ENCODE peak calls at places on chromosomes 12 and 14, in nine cellular contexts. U is GM12864; V is mammary epithelial cell; T is mucosa of descending colon; M is tibial artery; S is body of pancreas; I is CD8-positive, alpha-beta T cell; G is fibroblast of pulmonary artery; E is SK-N-SH. Q is an unnamed sample.

GRCh38 chr14:35386673-35387125 is 17.9 kb downstream of the NFKBIA start:
- DNase-seq in U (no peak), V (no peak), T (no peak), M (no peak), S (no peak), I (no peak), G (no peak), E (no peak), Q (no peak)

GRCh38 chr12:4908694-4909396 is 860 bp upstream of the KCNA1 start:
- DNase-seq in U (no peak), V (no peak), T (no peak), M (no peak), S (no peak), I (no peak), G (no peak), E (peak), Q (peak)

GRCh38 chr12:27733052-27733656 is 22.5 kb downstream of the MRPS35 start:
- DNase-seq in U (no peak), V (peak), T (peak), M (no peak), S (peak), I (no peak), G (peak), E (peak), Q (peak)

GRCh38 chr14:61460853-61461611 is 139.7 kb downstream of the PRKCH start:
- DNase-seq in U (no peak), V (peak), T (no peak), M (no peak), S (no peak), I (peak), G (no peak), E (no peak), Q (no peak)

GRCh38 chr14:21671371-21671770 is 2.2 kb downstream of the OR4E1 start:
- DNase-seq in U (no peak), V (no peak), T (no peak), M (no peak), S (no peak), I (no peak), G (no peak), E (no peak), Q (no peak)

GRCh38 chr12:112105891-112106290 is 2.7 kb downstream of the NAA25 start:
- DNase-seq in U (no peak), V (no peak), T (no peak), M (no peak), S (no peak), I (no peak), G (no peak), E (no peak), Q (no peak)

GRCh38 chr12:126443977-126444376 is 1378.7 kb downstream of the AACS start:
- DNase-seq in U (no peak), V (no peak), T (no peak), M (no peak), S (no peak), I (no peak), G (no peak), E (no peak), Q (no peak)

GRCh38 chr14:102878970-102879460 is 43.4 kb upstream of the AMN start:
- DNase-seq in U (no peak), V (no peak), T (peak), M (no peak), S (no peak), I (no peak), G (peak), E (no peak), Q (no peak)

GRCh38 chr12:83172441-83172840 is 485.7 kb downstream of the TMTC2 start:
- DNase-seq in U (no peak), V (no peak), T (no peak), M (no peak), S (no peak), I (no peak), G (no peak), E (no peak), Q (no peak)

GRCh38 chr14:91983571-91983970 is 36.1 kb upstream of the FBLN5 start:
- DNase-seq in U (no peak), V (no peak), T (no peak), M (no peak), S (no peak), I (no peak), G (peak), E (no peak), Q (no peak)

GRCh38 chr12:66149702-66150398 is 19.3 kb upstream of the LLPH start:
- DNase-seq in U (no peak), V (no peak), T (peak), M (no peak), S (peak), I (no peak), G (no peak), E (no peak), Q (no peak)

GRCh38 chr14:75450381-75451276 is 22.8 kb downstream of the JDP2 start:
- DNase-seq in U (no peak), V (peak), T (peak), M (no peak), S (peak), I (no peak), G (no peak), E (no peak), Q (no peak)

GRCh38 chr12:2779281-2779680 is 15.5 kb upstream of the FKBP4 start:
- DNase-seq in U (no peak), V (no peak), T (no peak), M (no peak), S (no peak), I (no peak), G (no peak), E (no peak), Q (no peak)

GRCh38 chr12:113374823-113375428 is 16.5 kb downstream of the PLBD2 start:
- DNase-seq in U (no peak), V (no peak), T (no peak), M (no peak), S (no peak), I (no peak), G (no peak), E (no peak), Q (no peak)

GRCh38 chr12:85580562-85581168 is 255.5 kb downstream of the RASSF9 start:
- DNase-seq in U (no peak), V (no peak), T (no peak), M (no peak), S (no peak), I (no peak), G (peak), E (no peak), Q (no peak)

GRCh38 chr14:78863143-78863542 is 693.0 kb downstream of the NRXN3 start:
- DNase-seq in U (no peak), V (peak), T (peak), M (no peak), S (no peak), I (no peak), G (peak), E (no peak), Q (peak)

GRCh38 chr12:53219116-53219955 is 12.3 kb upstream of the ITGB7 start:
- DNase-seq in U (peak), V (peak), T (peak), M (peak), S (peak), I (peak), G (peak), E (no peak), Q (peak)

GRCh38 chr12:23987032-23987431 is 37.6 kb upstream of the SOX5 start:
- DNase-seq in U (no peak), V (no peak), T (no peak), M (no peak), S (no peak), I (no peak), G (no peak), E (no peak), Q (no peak)

GRCh38 chr12:76391461-76391860 is 43.2 kb upstream of the BBS10 start:
- DNase-seq in U (no peak), V (peak), T (no peak), M (no peak), S (no peak), I (no peak), G (no peak), E (no peak), Q (no peak)

GRCh38 chr12:72465940-72466630 is 193.9 kb downstream of the TRHDE start:
- DNase-seq in U (no peak), V (no peak), T (no peak), M (no peak), S (peak), I (no peak), G (no peak), E (no peak), Q (no peak)

GRCh38 chr14:24330973-24331674 is 3.7 kb downstream of the ADCY4 start:
- DNase-seq in U (no peak), V (no peak), T (no peak), M (no peak), S (no peak), I (no peak), G (no peak), E (no peak), Q (no peak)

GRCh38 chr14:86722612-86723253 is 1192.8 kb downstream of the FLRT2 start:
- DNase-seq in U (no peak), V (no peak), T (no peak), M (no peak), S (no peak), I (no peak), G (no peak), E (no peak), Q (no peak)

GRCh38 chr12:42625611-42626010 is 36.1 kb upstream of the PRICKLE1 start:
- DNase-seq in U (no peak), V (no peak), T (no peak), M (no peak), S (no peak), I (no peak), G (no peak), E (peak), Q (no peak)

GRCh38 chr12:105083041-105083440 is 1.2 kb downstream of the ALDH1L2 start:
- DNase-seq in U (no peak), V (no peak), T (no peak), M (no peak), S (peak), I (no peak), G (no peak), E (no peak), Q (no peak)

GRCh38 chr14:104460920-104461651 is 118.5 kb upstream of the C14orf180 start:
- DNase-seq in U (no peak), V (no peak), T (no peak), M (peak), S (peak), I (no peak), G (no peak), E (peak), Q (no peak)
- H3K4me3 ChIP-seq in U (no peak), V (no peak), T (no peak), M (no peak), S (no peak), I (no peak), G (no peak), E (no peak), Q (no peak)

DNA sequence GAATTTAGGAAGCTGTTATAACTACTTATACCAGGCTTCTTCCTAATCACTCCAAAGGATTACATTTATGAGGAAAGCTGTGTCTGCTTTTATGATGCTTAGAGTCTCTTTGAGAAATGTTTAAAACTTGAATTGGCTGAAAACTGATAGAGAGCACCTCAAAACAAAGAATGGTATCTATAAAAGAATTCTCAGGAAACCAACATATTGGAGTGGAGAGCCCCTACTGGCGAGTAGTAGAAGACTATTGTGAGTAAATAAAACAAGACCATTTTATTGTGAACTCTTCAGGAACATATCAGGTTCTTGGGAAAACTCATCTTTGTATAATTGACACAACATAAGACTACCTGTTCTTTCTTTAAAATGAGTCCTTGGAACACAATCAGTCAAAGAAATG is 578.6 kb downstream of the RERGL start:
- DNase-seq in U (no peak), V (no peak), T (no peak), M (no peak), S (no peak), I (no peak), G (no peak), E (no peak), Q (no peak)
- TF ChIP-seq CTCF in U (no peak), V (peak), T (no peak), M (no peak), S (no peak), I (no peak), G (no peak), E (no peak), Q (no peak)

DNA sequence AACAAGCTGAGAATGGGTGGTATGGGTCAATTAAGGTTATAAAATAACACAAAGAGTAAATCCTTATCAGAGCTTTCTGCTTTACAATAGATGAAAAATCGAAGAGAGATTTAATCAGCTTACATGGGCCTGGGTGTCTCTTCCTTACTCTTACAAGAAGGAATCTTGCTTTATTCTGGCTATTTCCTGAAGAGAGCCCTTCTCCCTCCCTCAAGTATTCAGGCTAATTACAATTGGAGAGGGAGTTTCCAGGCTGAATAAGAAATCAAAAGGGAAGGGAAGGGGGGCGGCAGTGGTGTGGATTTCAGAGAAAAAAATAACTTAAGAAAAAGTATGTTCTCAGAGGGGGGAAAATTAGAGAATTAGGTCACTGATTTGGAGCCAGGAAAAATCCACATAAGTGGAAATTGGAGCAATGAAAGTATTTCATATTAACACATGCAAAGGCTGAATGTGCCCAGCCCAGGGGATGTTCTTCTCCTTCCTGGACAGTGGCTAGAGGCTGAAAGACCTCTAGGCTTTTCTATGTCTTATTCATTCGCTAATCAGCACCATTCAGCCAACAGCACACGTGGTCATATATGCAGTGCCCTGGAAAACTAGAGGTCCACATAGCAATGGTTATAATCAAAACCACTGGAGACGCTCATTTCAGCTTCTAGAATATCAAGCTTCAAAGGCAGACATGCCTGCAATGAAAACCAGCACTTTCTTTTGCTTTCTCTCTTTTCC is 158.9 kb upstream of the BTG1 start:
- DNase-seq in U (no peak), V (no peak), T (no peak), M (no peak), S (no peak), I (no peak), G (no peak), E (no peak), Q (no peak)
- H3K4me3 ChIP-seq in U (no peak), V (no peak), T (no peak), M (no peak), S (no peak), I (no peak), G (no peak), E (no peak), Q (no peak)

GRCh38 chr12:107402041-107403022 is 283.3 kb upstream of the PWP1 start:
- DNase-seq in U (peak), V (peak), T (peak), M (no peak), S (peak), I (peak), G (peak), E (peak), Q (peak)
- TF ChIP-seq CTCF in U (peak), V (peak), T (peak), M (peak), S (peak), I (peak), G (peak), E (peak), Q (peak)

DNA sequence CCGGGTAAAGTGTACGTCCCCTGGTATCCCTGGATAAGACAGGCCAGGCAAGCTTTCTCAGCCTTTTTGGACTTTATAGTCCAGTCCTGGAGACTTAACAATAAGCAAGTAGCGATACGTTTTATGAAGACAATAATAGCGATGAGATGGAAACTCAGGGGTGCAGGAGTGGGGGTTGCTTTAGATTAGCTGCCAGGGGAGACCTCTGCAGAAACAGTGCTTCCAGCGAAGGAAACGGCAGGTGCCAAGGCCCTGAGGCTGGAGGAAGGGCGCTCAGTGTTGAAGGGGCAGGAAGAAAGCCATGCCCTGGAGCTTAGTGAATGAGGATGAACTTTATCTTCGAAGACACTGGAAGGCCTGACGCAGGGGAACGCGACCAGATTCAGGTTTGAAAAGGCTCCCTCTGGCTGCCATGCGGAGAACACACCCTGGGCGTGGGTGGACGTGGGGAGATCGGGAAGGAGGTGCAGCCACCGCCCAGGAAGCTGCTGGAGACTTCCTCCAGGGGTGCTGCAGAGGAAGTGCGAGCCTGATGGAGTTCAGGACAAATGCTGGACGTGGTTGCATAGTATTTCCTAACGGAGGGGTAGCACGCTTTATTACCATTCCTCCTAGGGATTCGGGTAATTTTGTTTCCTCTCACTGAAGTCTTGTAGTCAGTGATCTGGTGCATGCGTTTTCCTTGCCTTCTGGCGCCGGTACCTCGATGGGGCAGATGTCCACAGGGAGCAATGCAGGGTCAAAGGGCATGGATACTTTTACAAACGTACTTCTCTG is 26.1 kb upstream of the UBC start:
- DNase-seq in U (peak), V (peak), T (peak), M (peak), S (peak), I (peak), G (peak), E (peak), Q (peak)
- H3K4me3 ChIP-seq in U (peak), V (peak), T (no peak), M (peak), S (no peak), I (peak), G (peak), E (peak), Q (peak)

GRCh38 chr14:93137864-93138263 is 22.1 kb upstream of the ITPK1 start:
- DNase-seq in U (no peak), V (peak), T (peak), M (no peak), S (peak), I (no peak), G (peak), E (peak), Q (no peak)
- TF ChIP-seq CTCF in U (no peak), V (no peak), T (no peak), M (no peak), S (peak), I (no peak), G (peak), E (no peak), Q (no peak)

DNA sequence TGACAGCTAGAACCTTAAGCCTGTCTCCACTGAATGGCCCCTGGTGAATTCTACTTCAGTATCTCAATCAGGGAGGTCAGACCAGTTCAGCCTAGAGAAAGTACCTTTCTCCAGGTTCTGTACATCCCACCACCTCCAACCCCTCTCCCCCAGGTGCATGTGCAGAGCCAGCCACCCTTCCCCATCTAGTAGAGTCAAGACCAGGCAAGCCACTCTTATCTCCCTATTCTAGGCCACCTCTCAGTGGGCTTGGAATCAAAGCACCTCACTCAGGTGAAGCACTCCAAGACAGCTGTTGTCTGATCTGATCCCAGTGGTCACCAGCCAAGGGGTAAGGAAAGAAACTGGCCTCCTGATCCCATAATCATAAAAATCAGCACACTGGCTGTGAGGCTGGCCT is 340.9 kb downstream of the BCL11B start:
- DNase-seq in U (no peak), V (no peak), T (no peak), M (no peak), S (no peak), I (no peak), G (no peak), E (no peak), Q (no peak)
- H3K4me3 ChIP-seq in U (no peak), V (no peak), T (no peak), M (no peak), S (no peak), I (no peak), G (no peak), E (no peak), Q (no peak)

GRCh38 chr14:88559852-88560251 is 3.0 kb upstream of the ZC3H14 start:
- DNase-seq in U (no peak), V (no peak), T (no peak), M (no peak), S (no peak), I (no peak), G (peak), E (peak), Q (no peak)
- TF ChIP-seq CTCF in U (peak), V (peak), T (no peak), M (no peak), S (peak), I (no peak), G (peak), E (peak), Q (no peak)

Q was measured in GM12865.